ENCODE peak calls at places on chromosomes 5 and 9, in six cellular contexts. E is IMR-90, R is H1, G is H9, W is mesenchymal stem cell, T is trophoblast cell. O is an unnamed sample.

GRCh38 chr9:136538599-136539426 is 7.0 kb downstream of the NOTCH1 start:
- DNase-seq in E (no peak), R (no peak), T (no peak), G (no peak), W (no peak), O (no peak)

GRCh38 chr5:119302916-119303897 is 52.6 kb upstream of the TNFAIP8 start:
- DNase-seq in E (peak), G (no peak), R (no peak), T (peak), W (peak), O (no peak)

GRCh38 chr9:12884736-12885395 is 110.0 kb downstream of the LURAP1L start:
- DNase-seq in W (peak), E (peak), R (no peak), T (peak), G (no peak), O (no peak)

GRCh38 chr5:55564716-55565115 is 30.0 kb upstream of the PLPP1 start:
- DNase-seq in G (no peak), R (no peak), E (no peak), T (no peak), W (no peak), O (no peak)

GRCh38 chr5:169686137-169686536 is 49.1 kb downstream of the DOCK2 start:
- DNase-seq in W (no peak), E (no peak), G (no peak), R (no peak), T (no peak), O (no peak)

GRCh38 chr9:130117816-130118632 is 54.2 kb upstream of the NCS1 start:
- DNase-seq in G (no peak), R (no peak), E (peak), T (no peak), W (peak), O (no peak)

GRCh38 chr9:128383007-128383753 is 12.0 kb downstream of the URM1 start:
- DNase-seq in E (no peak), G (peak), R (peak), W (no peak), T (no peak), O (no peak)

GRCh38 chr5:119273391-119273839 is 82.4 kb upstream of the TNFAIP8 start:
- DNase-seq in R (no peak), W (no peak), T (peak), G (no peak), E (no peak), O (no peak)

GRCh38 chr5:88884435-88884877 is 1.5 kb upstream of the MEF2C start:
- DNase-seq in W (no peak), G (no peak), T (no peak), E (peak), R (no peak), O (no peak)

GRCh38 chr5:45171563-45171962 is 362.8 kb downstream of the MRPS30 start:
- DNase-seq in T (no peak), G (no peak), R (no peak), W (no peak), E (no peak), O (no peak)

GRCh38 chr5:36418172-36418979 is 116.7 kb upstream of the RANBP3L start:
- DNase-seq in R (no peak), W (no peak), E (no peak), G (no peak), T (peak), O (no peak)

GRCh38 chr5:158431369-158432029 is 572.6 kb upstream of the CLINT1 start:
- DNase-seq in G (no peak), W (peak), E (no peak), R (no peak), T (no peak), O (no peak)

GRCh38 chr5:6545036-6545693 is 87.7 kb downstream of the NSUN2 start:
- DNase-seq in W (no peak), T (no peak), E (no peak), R (no peak), G (no peak), O (no peak)

GRCh38 chr5:14265574-14265973 is 122.4 kb downstream of the TRIO start:
- DNase-seq in R (no peak), W (peak), E (peak), T (peak), G (no peak), O (no peak)

GRCh38 chr9:81266674-81267073 is 422.7 kb downstream of the TLE1 start:
- DNase-seq in G (no peak), E (peak), R (no peak), W (peak), T (no peak), O (no peak)

GRCh38 chr9:109035684-109036423 is 22.6 kb upstream of the CTNNAL1 start:
- DNase-seq in W (peak), E (peak), R (no peak), T (peak), G (no peak), O (no peak)

GRCh38 chr5:168227973-168228615 is 63.4 kb upstream of the WWC1 start:
- DNase-seq in G (no peak), R (no peak), T (peak), W (no peak), E (no peak), O (no peak)

GRCh38 chr9:22337261-22337660 is 109.4 kb upstream of the DMRTA1 start:
- DNase-seq in E (no peak), R (no peak), T (no peak), W (no peak), G (no peak), O (no peak)

GRCh38 chr9:108478431-108478837 is 377.4 kb downstream of the ACTL7B start:
- DNase-seq in W (peak), G (no peak), T (peak), E (peak), R (no peak), O (no peak)

GRCh38 chr9:84898188-84898587 is 228.7 kb downstream of the NTRK2 start:
- DNase-seq in E (no peak), W (no peak), T (no peak), G (no peak), R (no peak), O (no peak)

GRCh38 chr5:122561209-122561608 is 213.7 kb upstream of the SNX2 start:
- DNase-seq in E (no peak), T (no peak), R (no peak), G (no peak), W (no peak), O (no peak)

GRCh38 chr5:134437340-134438267 is 25.9 kb upstream of the CDKN2AIPNL start:
- DNase-seq in R (no peak), T (peak), G (no peak), E (peak), W (no peak), O (no peak)

GRCh38 chr9:90998573-90998972 is 197.0 kb downstream of the SYK start:
- DNase-seq in E (no peak), W (no peak), T (no peak), G (no peak), R (no peak), O (no peak)

GRCh38 chr5:113027015-113027414 is 50.4 kb downstream of the DCP2 start:
- DNase-seq in W (no peak), G (no peak), R (no peak), T (no peak), E (no peak), O (no peak)

GRCh38 chr5:139340051-139340450 is 1.6 kb upstream of the PAIP2 start:
- DNase-seq in T (no peak), R (no peak), E (peak), W (peak), G (no peak), O (no peak)

GRCh38 chr9:124419832-124420489 is 4.7 kb upstream of the PSMB7 start:
- DNase-seq in T (no peak), G (no peak), R (no peak), W (no peak), E (no peak), O (no peak)

GRCh38 chr5:111968459-111968858 is 211.5 kb upstream of the NREP start:
- DNase-seq in E (peak), R (no peak), G (no peak), W (peak), T (no peak), O (no peak)

GRCh38 chr5:6636293-6636692 is 3.1 kb downstream of the SRD5A1 start:
- DNase-seq in T (no peak), R (no peak), E (no peak), W (no peak), G (no peak), O (no peak)

GRCh38 chr5:96384353-96384752 is 48.7 kb downstream of the PCSK1 start:
- DNase-seq in E (peak), W (peak), T (no peak), R (no peak), G (no peak), O (no peak)

GRCh38 chr5:133936611-133937015 is 31.8 kb downstream of the C5orf15 start:
- DNase-seq in T (no peak), E (no peak), W (no peak), G (no peak), R (no peak), O (no peak)

GRCh38 chr5:31786001-31786757 is 147.2 kb downstream of the PDZD2 start:
- DNase-seq in G (no peak), W (no peak), E (no peak), T (no peak), R (no peak), O (no peak)

GRCh38 chr9:13804532-13804931 is 509.4 kb downstream of the NFIB start:
- DNase-seq in E (peak), R (no peak), T (no peak), W (no peak), G (no peak), O (no peak)

GRCh38 chr9:6873862-6874261 is 116.1 kb downstream of the KDM4C start:
- DNase-seq in E (peak), W (peak), R (no peak), G (no peak), T (no peak), O (no peak)

DNA sequence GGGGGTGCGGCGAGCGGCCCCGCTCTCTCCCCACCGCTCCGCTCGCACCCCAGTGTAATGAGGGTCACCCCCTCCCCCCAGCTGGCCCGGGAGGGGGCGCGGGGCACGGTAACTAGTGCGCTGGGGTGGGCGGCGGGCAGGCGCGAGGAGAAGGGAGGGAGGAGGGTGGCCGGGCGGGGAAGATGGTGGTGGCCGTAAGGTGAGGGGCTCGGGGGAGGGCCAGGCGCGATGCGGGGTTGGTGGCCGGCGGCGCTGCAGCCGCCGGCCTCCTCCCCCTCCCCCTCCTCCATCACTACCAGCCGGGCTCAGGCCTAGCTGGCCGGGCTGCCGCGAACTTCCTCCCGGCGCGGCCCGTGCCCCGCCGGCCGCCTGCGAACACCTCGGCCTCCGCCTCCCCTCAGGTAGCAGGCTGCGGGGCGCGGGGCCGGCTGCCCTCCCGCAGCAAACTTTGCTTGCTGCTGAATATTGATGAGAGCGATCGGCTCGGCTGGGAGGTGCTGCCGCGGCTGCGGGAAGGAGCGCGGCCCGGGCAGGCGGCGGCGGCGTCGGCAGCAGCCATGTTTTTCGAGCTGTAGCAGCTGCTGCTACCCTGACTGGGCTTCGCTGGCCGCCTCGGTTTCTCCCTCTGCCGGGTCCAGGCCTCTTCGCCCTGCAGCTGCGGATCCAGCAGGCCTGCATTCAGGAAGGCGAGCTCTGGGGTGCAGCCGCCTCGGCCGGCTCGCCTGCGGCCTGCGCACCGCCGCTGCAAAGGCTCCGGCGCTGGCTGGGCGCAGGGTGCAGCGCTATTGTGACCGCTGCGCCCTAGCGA is 476 bp downstream of the NSD1 start:
- DNase-seq in W (peak), E (peak), G (peak), T (peak), R (no peak), O (peak)
- H3K4ac ChIP-seq in W (peak), E (peak), G (no peak), T (peak), R (peak), O (peak)

GRCh38 chr5:146878471-146879172 is at the start of gene PPP2R2B:
- DNase-seq in G (peak), W (peak), T (peak), E (peak), R (no peak), O (peak)
- H4K91ac ChIP-seq in G (no peak), W (no peak), T (no peak), E (no peak), R (peak), O (no peak)

GRCh38 chr5:150598821-150599273 is 41.6 kb upstream of the SYNPO start:
- DNase-seq in T (no peak), W (no peak), R (no peak), G (no peak), E (no peak), O (no peak)
- H3K4me2 ChIP-seq in T (no peak), W (no peak), R (no peak), G (no peak), E (no peak), O (no peak)

DNA sequence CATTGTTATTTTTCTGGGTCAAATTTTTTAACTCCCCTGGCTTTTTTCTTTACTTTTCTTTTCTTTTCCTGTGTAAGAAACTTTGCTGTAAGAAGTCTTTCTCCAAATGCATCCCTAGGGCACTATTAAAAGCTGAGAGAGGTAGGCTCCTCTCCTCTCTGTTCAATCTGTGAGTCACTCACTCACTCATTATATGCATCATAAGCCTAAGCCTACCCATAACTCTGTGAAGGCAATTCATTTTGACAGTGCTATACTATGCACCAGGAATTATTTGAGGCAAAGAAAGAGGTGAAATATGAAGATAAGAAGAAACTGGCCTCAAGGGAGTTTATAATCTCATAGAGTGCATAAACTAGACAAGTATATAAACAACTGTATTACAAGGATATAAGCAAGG is 67.9 kb upstream of the PRR16 start:
- DNase-seq in W (peak), R (no peak), E (peak), T (no peak), G (no peak), O (no peak)
- H3K4ac ChIP-seq in W (no peak), R (no peak), E (no peak), T (no peak), G (no peak), O (no peak)

DNA sequence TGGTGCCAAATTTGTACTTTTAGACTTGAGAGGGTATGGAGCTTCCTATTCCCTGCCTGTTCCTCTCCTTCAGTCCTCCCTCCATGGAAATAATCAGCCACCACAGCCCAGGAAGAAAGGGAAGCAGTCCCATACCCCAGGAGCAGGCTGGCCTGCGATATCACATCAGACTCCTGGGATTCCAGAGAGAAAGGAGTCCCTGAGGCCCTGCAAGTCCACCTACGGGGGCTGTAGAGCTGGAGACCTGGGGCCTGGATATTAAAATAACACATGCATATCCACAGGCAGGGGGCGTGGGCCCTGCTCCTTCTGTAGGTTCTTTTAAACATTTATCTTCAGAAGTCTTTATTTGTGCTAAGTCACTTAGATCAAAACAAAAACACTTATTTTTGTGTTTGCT is 117.2 kb downstream of the TMEM174 start:
- DNase-seq in R (no peak), W (no peak), G (no peak), E (no peak), T (no peak), O (no peak)
- H4K91ac ChIP-seq in R (no peak), W (no peak), G (no peak), E (no peak), T (no peak), O (no peak)